ENCODE peak calls at places on chromosomes 5 and 9, in four cellular contexts. S is neuronal stem cell, F is IMR-90, C is H1. G is an unnamed sample.

GRCh38 chr9:16530669-16531461 is 339.6 kb downstream of the BNC2 start:
- DNase-seq in S (no peak), F (peak; percentile 61), C (no peak), G (no peak)

GRCh38 chr5:63346451-63346850 is 615.8 kb downstream of the HTR1A start:
- DNase-seq in S (no peak), F (no peak), C (no peak), G (no peak)

GRCh38 chr5:32642276-32643002 is 57.1 kb downstream of the SUB1 start:
- DNase-seq in S (no peak), F (peak; percentile 61), C (no peak), G (peak; percentile 68)

GRCh38 chr5:82425591-82425990 is 147.4 kb upstream of the RPS23 start:
- DNase-seq in S (no peak), F (no peak), C (no peak), G (no peak)

GRCh38 chr9:122392714-122393113 is 21.9 kb downstream of the PTGS1 start:
- DNase-seq in S (no peak), F (no peak), C (no peak), G (no peak)

GRCh38 chr5:36740259-36740898 is 134.0 kb downstream of the SLC1A3 start:
- DNase-seq in S (no peak), F (peak; percentile 71), C (no peak), G (no peak)

GRCh38 chr5:101102506-101102905 is 199.4 kb upstream of the ST8SIA4 start:
- DNase-seq in S (no peak), F (no peak), C (no peak), G (no peak)

GRCh38 chr5:11054014-11054413 is 293.0 kb upstream of the DAP start:
- DNase-seq in S (no peak), F (no peak), C (no peak), G (no peak)

GRCh38 chr5:128228506-128228905 is 144.9 kb downstream of the SLC12A2 start:
- DNase-seq in S (no peak), F (peak; percentile 58), C (no peak), G (no peak)

GRCh38 chr9:126459965-126460843 is 133.6 kb downstream of the MVB12B start:
- DNase-seq in S (no peak), F (peak; percentile 13), C (no peak), G (no peak)

GRCh38 chr5:119439140-119439625 is 13.1 kb upstream of the HSD17B4 start:
- DNase-seq in S (no peak), F (no peak), C (no peak), G (no peak)

GRCh38 chr5:137995077-137995746 is 37.7 kb downstream of the FAM13B start:
- DNase-seq in S (no peak), F (peak; percentile 60), C (no peak), G (peak; percentile 12)

GRCh38 chr5:175566697-175567096 is 88.3 kb downstream of the SFXN1 start:
- DNase-seq in S (no peak), F (no peak), C (no peak), G (no peak)

DNA sequence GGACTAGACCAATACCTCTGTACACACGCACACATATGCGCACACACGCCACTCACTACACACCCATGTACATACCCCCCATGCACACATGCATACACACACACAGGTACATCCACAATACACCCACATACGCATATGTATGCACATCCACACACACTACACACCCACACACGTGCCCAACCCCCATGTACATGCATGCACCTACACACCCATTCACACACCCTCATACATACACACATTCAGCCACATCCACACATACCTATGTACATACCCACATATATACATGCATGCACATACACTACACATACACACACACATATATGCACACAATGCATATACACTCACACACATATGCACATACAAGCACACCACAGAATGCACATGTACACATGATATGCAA is 107.1 kb downstream of the GADD45G start:
- DNase-seq in S (no peak), F (no peak), C (no peak), G (no peak)
- H4K91ac ChIP-seq in S (no peak overlapping the region), F (no peak overlapping the region), C (peak overlapping the region; percentile 22), G (no peak overlapping the region)

GRCh38 chr5:95816341-95816740 is 6.2 kb downstream of the GLRX start:
- DNase-seq in S (no peak), F (no peak), C (no peak), G (no peak)

GRCh38 chr5:95816803-95817202 is 5.7 kb downstream of the GLRX start:
- DNase-seq in S (no peak), F (no peak), C (no peak), G (no peak)

GRCh38 chr5:95821110-95822021 is 1.2 kb downstream of the GLRX start:
- DNase-seq in S (no peak), F (no peak), C (no peak), G (no peak)

GRCh38 chr5:95817430-95817829 is 5.1 kb downstream of the GLRX start:
- DNase-seq in S (no peak), F (peak; percentile 76), C (no peak), G (peak; percentile 79)

DNA sequence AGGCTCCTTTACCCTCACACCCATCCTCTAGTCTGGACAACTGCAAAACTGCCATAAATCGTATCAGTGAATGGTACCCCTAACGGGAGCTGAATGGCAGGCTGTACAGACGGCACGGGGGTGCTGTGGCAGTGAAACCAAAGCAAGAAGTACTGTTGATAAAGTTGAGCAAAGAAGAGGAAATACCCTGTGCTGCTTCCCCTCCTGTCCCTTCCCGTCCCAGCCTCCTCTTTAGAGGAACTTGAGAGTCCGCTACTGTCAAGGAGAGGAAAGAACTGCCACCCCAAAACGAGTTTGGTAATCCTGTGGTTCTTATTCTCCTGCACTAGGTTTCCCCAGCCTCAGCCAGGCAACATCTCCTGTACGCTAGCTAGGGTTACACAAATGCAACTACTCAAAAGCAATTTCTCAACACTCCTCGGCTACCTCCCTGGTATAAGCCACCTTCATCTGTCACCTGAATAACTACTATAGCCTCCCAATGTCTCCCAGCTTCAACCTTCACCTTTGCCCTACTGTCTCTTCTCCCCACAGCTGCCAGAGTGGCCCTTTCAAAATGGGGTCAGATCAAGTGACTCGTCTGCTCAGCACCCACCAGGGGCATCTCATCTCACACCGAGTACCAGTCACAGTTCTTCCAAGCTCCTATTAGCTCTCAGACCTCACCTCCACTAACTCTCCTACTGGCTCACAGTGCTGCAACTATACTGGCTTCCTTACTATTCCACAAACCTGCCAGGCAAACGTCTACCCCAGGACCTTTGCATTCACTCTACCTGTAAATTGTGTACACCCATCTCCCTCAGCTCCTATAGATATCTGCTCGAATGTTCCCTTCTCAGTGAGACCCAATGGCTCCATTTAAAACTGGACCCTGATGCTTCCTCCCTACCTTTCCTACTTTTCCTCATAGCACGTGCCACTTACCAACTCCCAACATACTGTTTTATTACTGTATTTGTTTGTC is 4.1 kb downstream of the GLRX start:
- DNase-seq in S (no peak), F (no peak), C (no peak), G (peak; percentile 35)
- H4K91ac ChIP-seq in S (no peak overlapping the region), F (no peak overlapping the region), C (no peak overlapping the region), G (no peak overlapping the region)

GRCh38 chr5:177456591-177456964 is 10.0 kb downstream of the PRR7 start:
- DNase-seq in S (no peak), F (no peak), C (no peak), G (no peak)

GRCh38 chr5:177453852-177454396 is 7.3 kb downstream of the PRR7 start:
- DNase-seq in S (no peak), F (no peak), C (no peak), G (no peak)

GRCh38 chr5:177454397-177455035 is 7.9 kb downstream of the PRR7 start:
- DNase-seq in S (peak; percentile 92), F (peak; percentile 80), C (no peak), G (peak; percentile 96)

GRCh38 chr5:177455661-177456590 is 9.3 kb downstream of the PRR7 start:
- DNase-seq in S (peak; percentile 94), F (peak; percentile 82), C (peak; percentile 84), G (peak; percentile 94)

GRCh38 chr5:177455036-177455660 is 8.5 kb downstream of the PRR7 start:
- DNase-seq in S (peak; percentile 87), F (peak; percentile 57), C (no peak), G (peak; percentile 90)
- H4K91ac ChIP-seq in S (peak overlapping the region; percentile 82), F (no peak overlapping the region), C (peak overlapping the region; percentile 82), G (peak overlapping the region; percentile 30)

GRCh38 chr9:34633166-34633565 is 4.3 kb upstream of the ARID3C start:
- DNase-seq in S (no peak), F (no peak), C (no peak), G (no peak)
- H4K91ac ChIP-seq in S (no peak overlapping the region), F (no peak overlapping the region), C (no peak overlapping the region), G (no peak overlapping the region)

GRCh38 chr5:113035096-113035495 is 58.5 kb downstream of the DCP2 start:
- DNase-seq in S (no peak), F (no peak), C (no peak), G (no peak)
- H4K91ac ChIP-seq in S (no peak overlapping the region), F (peak overlapping the region; percentile 50), C (no peak overlapping the region), G (no peak overlapping the region)

G was measured in trophoblast cell.